ENCODE peak calls at places on chromosomes 3 and 15, in five cellular contexts. F, U, E, O and C are unnamed samples.

GRCh38 chr3:25635038-25635437 is 29.7 kb downstream of the TOP2B start:
- DNase-seq in E (no peak), U (no peak), F (no peak), O (no peak), C (no peak)

GRCh38 chr15:74443100-74443909 is 9.5 kb upstream of the SEMA7A start:
- DNase-seq in F (no peak), E (no peak), U (peak), O (no peak), C (no peak)

GRCh38 chr3:58329150-58329921 is 3.4 kb upstream of the PXK start:
- DNase-seq in O (no peak), E (no peak), F (no peak), U (no peak), C (no peak)

GRCh38 chr3:9696480-9697220 is 7.0 kb upstream of the CPNE9 start:
- DNase-seq in F (no peak), O (no peak), U (no peak), E (no peak), C (no peak)

GRCh38 chr15:37289109-37289765 is 188.9 kb upstream of the MEIS2 start:
- DNase-seq in F (no peak), E (peak), U (peak), O (no peak), C (no peak)

GRCh38 chr15:94234300-94234699 is 2.9 kb downstream of the MCTP2 start:
- DNase-seq in F (no peak), O (no peak), E (peak), U (peak), C (peak)

GRCh38 chr3:194485876-194486539 is 794 bp downstream of the ATP13A3 start:
- DNase-seq in U (peak), E (peak), F (peak), O (no peak), C (peak)

GRCh38 chr3:195767792-195768191 is 43.9 kb downstream of the MUC4 start:
- DNase-seq in E (no peak), U (no peak), F (no peak), O (no peak), C (no peak)